ENCODE peak calls at places on chromosomes 4 and X, in ten cellular contexts. O is ureter; M is D341Med; P is renal cortical epithelial cell; A is COLO829; B is ELR; J is mucosa of gallbladder; R is GM19239; E is naive thymus-derived CD4-positive, alpha-beta T cell; C is OCI-LY7. G is an unnamed sample.

GRCh38 chr4:184671101-184671500 is 21.6 kb downstream of the PRIMPOL start:
- DNase-seq in O (no peak), M (no peak), P (no peak), A (no peak), B (no peak), J (no peak), R (no peak), E (no peak), C (no peak), G (no peak)

GRCh38 chrX:119374736-119375135 is 24.4 kb upstream of the SLC25A43 start:
- DNase-seq in O (no peak), M (no peak), P (no peak), A (no peak), B (peak; percentile 80), J (no peak), R (no peak), E (no peak), C (no peak), G (no peak)

GRCh38 chr4:155891058-155891457 is 12.4 kb upstream of the TDO2 start:
- DNase-seq in O (no peak), M (no peak), P (no peak), A (no peak), B (no peak), J (no peak), R (no peak), E (no peak), C (no peak), G (no peak)

GRCh38 chr4:136935305-136935704 is 597.0 kb downstream of the PCDH18 start:
- DNase-seq in O (no peak), M (no peak), P (peak; percentile 99), A (no peak), B (peak; percentile 10), J (no peak), R (no peak), E (no peak), C (no peak), G (no peak)

GRCh38 chr4:25500626-25501318 is 123.7 kb downstream of the ANAPC4 start:
- DNase-seq in O (no peak), M (peak; percentile 59), P (no peak), A (no peak), B (no peak), J (no peak), R (no peak), E (no peak), C (peak; percentile 21), G (peak; percentile 68)

GRCh38 chrX:130321550-130321949 is 18.2 kb upstream of the SLC25A14 start:
- DNase-seq in O (no peak), M (no peak), P (no peak), A (no peak), B (no peak), J (no peak), R (peak; percentile 4), E (no peak), C (no peak), G (peak; percentile 31)

GRCh38 chr4:78984593-78984992 is 45.4 kb upstream of the PAQR3 start:
- DNase-seq in O (no peak), M (no peak), P (no peak), A (no peak), B (no peak), J (no peak), R (no peak), E (no peak), C (no peak), G (no peak)

GRCh38 chr4:156654410-156654809 is 317.2 kb downstream of the PDGFC start:
- DNase-seq in O (no peak), M (no peak), P (no peak), A (no peak), B (no peak), J (no peak), R (no peak), E (no peak), C (no peak), G (no peak)

GRCh38 chr4:122152699-122153328 is 683 bp downstream of the BLTP1 start:
- DNase-seq in O (peak; percentile 45), M (peak; percentile 49), P (peak; percentile 49), A (no peak), B (peak; percentile 47), J (peak; percentile 31), R (no peak), E (no peak), C (peak; percentile 52), G (peak; percentile 29)

GRCh38 chr4:1746265-1746691 is 25.0 kb downstream of the TACC3 start:
- DNase-seq in O (peak; percentile 72), M (peak; percentile 92), P (peak; percentile 23), A (no peak), B (peak; percentile 80), J (peak; percentile 52), R (peak; percentile 92), E (peak; percentile 61), C (peak; percentile 84), G (peak; percentile 68)

GRCh38 chr4:111602848-111603247 is 542.4 kb upstream of the FAM241A start:
- DNase-seq in O (no peak), M (peak; percentile 18), P (no peak), A (no peak), B (peak; percentile 52), J (no peak), R (no peak), E (no peak), C (no peak), G (no peak)